ENCODE peak calls at places on chromosomes 7 and 10, in six cellular contexts. T, Y, D, R, L and J are unnamed samples.

GRCh38 chr7:130400120-130400572 is 19.9 kb downstream of the CPA1 start:
- DNase-seq in R (no peak), L (no peak), D (no peak), T (no peak), Y (no peak), J (no peak)

GRCh38 chr7:132463922-132464321 is 112.3 kb downstream of the PLXNA4 start:
- DNase-seq in T (no peak), Y (no peak), L (no peak), R (no peak), D (no peak), J (no peak)

GRCh38 chr10:24920907-24921881 is 31.2 kb downstream of the PRTFDC1 start:
- DNase-seq in T (no peak), D (peak; percentile 17), L (peak; percentile 41), R (peak; percentile 8), Y (no peak), J (no peak)

GRCh38 chr7:80905334-80905733 is 13.5 kb downstream of the SEMA3C start:
- DNase-seq in D (no peak), R (no peak), T (no peak), L (no peak), Y (no peak), J (no peak)

GRCh38 chr10:70097459-70097858 is 35.2 kb downstream of the AIFM2 start:
- DNase-seq in R (no peak), L (no peak), Y (no peak), D (no peak), T (no peak), J (no peak)

GRCh38 chr10:47029181-47029971 is 118.1 kb downstream of the PTPN20 start:
- DNase-seq in T (no peak), R (no peak), D (no peak), L (no peak), Y (no peak), J (no peak)

GRCh38 chr10:22245567-22245966 is 27.8 kb upstream of the EBLN1 start:
- DNase-seq in Y (no peak), L (no peak), R (no peak), T (no peak), D (no peak), J (no peak)

GRCh38 chr7:5777932-5778331 is 3.5 kb downstream of the RNF216 start:
- DNase-seq in T (no peak), Y (no peak), L (no peak), D (no peak), R (no peak), J (no peak)

GRCh38 chr7:1646957-1647891 is 22.9 kb upstream of the ELFN1 start:
- DNase-seq in D (no peak), L (no peak), Y (no peak), T (no peak), R (no peak), J (peak; percentile 90)

GRCh38 chr10:103273026-103273425 is 3.9 kb upstream of the INA start:
- DNase-seq in Y (no peak), T (no peak), R (no peak), L (no peak), D (no peak), J (no peak)